ENCODE peak calls at places on chromosome 15, in eight cellular contexts. S is psoas muscle, Y is fibroblast of pulmonary artery, M is suprapubic skin, G is heart left ventricle, K is cardiac fibroblast, Q is fibroblast of mammary gland, E is Caco-2. L is an unnamed sample.

GRCh38 chr15:36090276-36090946 is 489.0 kb upstream of the CDIN1 start:
- DNase-seq in S (no peak), Y (no peak), M (no peak), G (no peak), K (no peak), Q (no peak), E (no peak), L (no peak)

GRCh38 chr15:92808611-92809063 is 91.5 kb upstream of the CHD2 start:
- DNase-seq in S (peak; percentile 63), Y (peak; percentile 63), M (peak; percentile 87), G (peak; percentile 67), K (peak; percentile 76), Q (peak; percentile 78), E (peak; percentile 64), L (no peak)

GRCh38 chr15:61095804-61096506 is 133.1 kb downstream of the RORA start:
- DNase-seq in S (no peak), Y (no peak), M (no peak), G (no peak), K (no peak), Q (no peak), E (no peak), L (no peak)

GRCh38 chr15:78406016-78406590 is 31.9 kb upstream of the IREB2 start:
- DNase-seq in S (no peak), Y (peak; percentile 20), M (no peak), G (no peak), K (no peak), Q (peak; percentile 19), E (no peak), L (no peak)

GRCh38 chr15:97099040-97099439 is 768.5 kb downstream of the NR2F2 start:
- DNase-seq in S (no peak), Y (no peak), M (no peak), G (no peak), K (no peak), Q (no peak), E (no peak), L (no peak)

GRCh38 chr15:89335289-89336041 is 841 bp upstream of the POLG start:
- DNase-seq in S (no peak), Y (no peak), M (no peak), G (peak; percentile 34), K (no peak), Q (no peak), E (no peak), L (no peak)

GRCh38 chr15:88250826-88251225 is 5.7 kb downstream of the NTRK3 start:
- DNase-seq in S (no peak), Y (no peak), M (no peak), G (no peak), K (no peak), Q (no peak), E (no peak), L (no peak)

GRCh38 chr15:64854041-64854440 is 12.3 kb downstream of the PLEKHO2 start:
- DNase-seq in S (no peak), Y (peak; percentile 55), M (no peak), G (no peak), K (peak; percentile 84), Q (no peak), E (no peak), L (no peak)

GRCh38 chr15:34837246-34838016 is 42.1 kb upstream of the ACTC1 start:
- DNase-seq in S (no peak), Y (peak; percentile 64), M (no peak), G (no peak), K (peak; percentile 36), Q (peak; percentile 81), E (no peak), L (peak; percentile 70)

GRCh38 chr15:90105521-90105920 is 3.3 kb upstream of the IDH2 start:
- DNase-seq in S (no peak), Y (no peak), M (no peak), G (no peak), K (no peak), Q (no peak), E (no peak), L (no peak)

GRCh38 chr15:55683366-55683765 is 59.6 kb downstream of the PRTG start:
- DNase-seq in S (no peak), Y (peak; percentile 50), M (no peak), G (no peak), K (peak; percentile 68), Q (peak; percentile 84), E (no peak), L (no peak)

DNA sequence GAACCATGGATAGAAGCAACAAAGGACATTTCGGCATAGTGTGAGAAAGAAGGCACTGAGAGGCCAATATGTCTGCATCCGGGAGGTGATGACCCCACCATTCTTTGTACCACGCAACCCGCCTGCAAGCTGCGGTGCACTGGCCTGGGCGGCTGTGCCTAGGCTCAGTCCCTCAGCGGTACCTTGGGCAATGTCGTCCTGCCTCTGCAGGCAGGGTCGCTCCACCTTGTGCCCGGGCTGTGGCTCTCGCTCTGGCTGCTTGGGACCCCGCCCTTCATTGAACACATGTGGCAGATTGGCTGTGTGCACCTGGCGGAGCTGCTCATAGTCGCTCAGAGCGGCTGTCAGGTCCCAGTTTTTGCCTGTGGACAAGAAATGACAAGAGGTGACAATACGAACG is 243.2 kb downstream of the KLF13 start:
- DNase-seq in S (no peak), Y (no peak), M (no peak), G (no peak), K (no peak), Q (no peak), E (no peak), L (no peak)
- TF ChIP-seq CTCF in S (no peak), Y (no peak), M (no peak), G (no peak), K (no peak), Q (no peak), E (no peak), L (no peak)

GRCh38 chr15:71239592-71240364 is 124.5 kb downstream of the THSD4 start:
- DNase-seq in S (no peak), Y (no peak), M (no peak), G (no peak), K (no peak), Q (peak; percentile 27), E (no peak), L (no peak)
- H3K4me3 ChIP-seq in S (no peak overlapping the region), Y (no peak overlapping the region), M (no peak overlapping the region), G (no peak overlapping the region), K (no peak overlapping the region), Q (no peak overlapping the region), E (no peak overlapping the region), L (no peak overlapping the region)

GRCh38 chr15:59501531-59502113 is 63.6 kb downstream of the FAM81A start:
- DNase-seq in S (no peak), Y (peak; percentile 71), M (no peak), G (no peak), K (peak; percentile 58), Q (peak; percentile 72), E (peak; percentile 69), L (peak; percentile 9)
- TF ChIP-seq CTCF in S (peak; percentile 55), Y (peak; percentile 80), M (peak; percentile 30), G (peak; percentile 57), K (peak; percentile 78), Q (peak; percentile 80), E (peak; percentile 78), L (peak; percentile 95)

GRCh38 chr15:51371271-51371670 is 29.8 kb downstream of the GLDN start:
- DNase-seq in S (no peak), Y (no peak), M (no peak), G (no peak), K (no peak), Q (no peak), E (no peak), L (no peak)
- H3K4me3 ChIP-seq in S (no peak overlapping the region), Y (no peak overlapping the region), M (no peak overlapping the region), G (no peak overlapping the region), K (no peak overlapping the region), Q (no peak overlapping the region), E (no peak overlapping the region), L (no peak overlapping the region)

GRCh38 chr15:45812200-45812599 is 177.4 kb downstream of the SQOR start:
- DNase-seq in S (no peak), Y (no peak), M (no peak), G (no peak), K (no peak), Q (no peak), E (no peak), L (no peak)
- TF ChIP-seq CTCF in S (no peak), Y (no peak), M (no peak), G (no peak), K (no peak), Q (no peak), E (no peak), L (no peak)

DNA sequence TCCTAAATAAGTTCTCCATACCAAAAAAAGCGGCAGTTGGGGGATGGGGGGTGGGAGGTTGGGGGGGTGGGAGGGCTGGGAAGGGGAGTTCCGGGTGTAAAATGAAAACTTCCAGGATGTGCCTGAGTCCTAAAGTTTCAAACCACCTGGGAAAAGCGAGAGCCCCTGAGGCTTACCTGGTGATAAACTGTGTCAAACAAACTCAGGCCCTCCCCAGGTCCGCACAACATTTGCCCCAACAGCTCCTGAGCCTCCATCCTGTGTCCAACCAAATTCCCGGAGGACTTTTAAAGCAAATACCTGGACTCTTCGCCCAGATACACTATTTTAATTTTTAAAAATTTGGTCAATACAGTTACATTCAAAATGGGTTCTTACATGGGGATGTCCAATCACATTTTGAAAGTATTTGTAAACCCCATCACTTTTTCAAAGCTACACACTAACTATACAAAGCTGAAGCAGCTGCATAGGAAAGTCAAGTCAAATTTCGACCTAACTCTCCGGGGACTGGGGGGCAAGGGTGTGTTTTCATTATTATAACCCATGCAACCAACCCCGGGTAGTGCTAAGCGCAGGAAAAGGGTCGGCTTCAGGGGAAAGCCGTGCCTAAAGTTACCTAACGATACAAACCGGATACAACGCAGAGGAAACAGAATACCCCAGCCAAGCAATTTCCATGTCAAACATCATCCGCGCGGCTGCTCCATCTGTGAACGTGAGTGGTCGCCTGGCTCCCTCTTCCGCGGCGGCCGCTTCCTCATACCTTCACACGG is 680 bp upstream of the FOXB1 start:
- DNase-seq in S (no peak), Y (no peak), M (no peak), G (no peak), K (no peak), Q (no peak), E (no peak), L (no peak)
- H3K4me3 ChIP-seq in S (peak overlapping the region; percentile 66), Y (no peak overlapping the region), M (peak overlapping the region; percentile 54), G (no peak overlapping the region), K (no peak overlapping the region), Q (no peak overlapping the region), E (no peak overlapping the region), L (no peak overlapping the region)

GRCh38 chr15:32657198-32657886 is 15.8 kb downstream of the SCG5 start:
- DNase-seq in S (no peak), Y (no peak), M (no peak), G (no peak), K (no peak), Q (peak; percentile 25), E (no peak), L (no peak)
- TF ChIP-seq CTCF in S (no peak), Y (no peak), M (no peak), G (no peak), K (peak; percentile 41), Q (peak; percentile 27), E (no peak), L (peak; percentile 15)